ENCODE peak calls at places on chromosomes 13 and 19, in nine cellular contexts. One of them, this sample, is unnamed. For H3K27me3, the result is how much of the 10 kb centered on the place peaks cover.

GRCh38 chr19:16325161-16325527 is 518 bp downstream of the KLF2 start:
- DNase-seq in GM23338: peak
- DNase-seq in left ventricle myocardium inferior: peak
- DNase-seq in uterus: no peak
- DNase-seq in hepatocyte: peak
- DNase-seq in cardiac muscle cell: no peak
- DNase-seq in BE2C: peak
- DNase-seq in right lobe of liver: peak
- DNase-seq in PC-9: no peak
- DNase-seq in this sample: peak

GRCh38 chr13:44470623-44471562 is 97.3 kb downstream of the SERP2 start:
- DNase-seq in cardiac muscle cell: peak
- DNase-seq in left ventricle myocardium inferior: no peak
- DNase-seq in uterus: no peak
- DNase-seq in GM23338: peak
- DNase-seq in hepatocyte: peak
- DNase-seq in right lobe of liver: no peak
- DNase-seq in BE2C: no peak
- DNase-seq in PC-9: no peak
- DNase-seq in this sample: no peak

GRCh38 chr13:51760592-51760991 is 43.4 kb downstream of the DHRS12 start:
- DNase-seq in GM23338: no peak
- DNase-seq in cardiac muscle cell: no peak
- DNase-seq in BE2C: no peak
- DNase-seq in hepatocyte: no peak
- DNase-seq in right lobe of liver: no peak
- DNase-seq in uterus: no peak
- DNase-seq in PC-9: no peak
- DNase-seq in left ventricle myocardium inferior: no peak
- DNase-seq in this sample: no peak

GRCh38 chr19:42334697-42335373 is 9.4 kb downstream of the MEGF8 start:
- DNase-seq in GM23338: no peak
- DNase-seq in hepatocyte: no peak
- DNase-seq in right lobe of liver: no peak
- DNase-seq in uterus: no peak
- DNase-seq in left ventricle myocardium inferior: no peak
- DNase-seq in PC-9: no peak
- DNase-seq in BE2C: no peak
- DNase-seq in cardiac muscle cell: no peak
- DNase-seq in this sample: no peak

GRCh38 chr19:46624958-46625661 is at the start of gene PTGIR:
- DNase-seq in BE2C: no peak
- DNase-seq in hepatocyte: peak
- DNase-seq in right lobe of liver: no peak
- DNase-seq in uterus: peak
- DNase-seq in GM23338: peak
- DNase-seq in PC-9: no peak
- DNase-seq in left ventricle myocardium inferior: peak
- DNase-seq in cardiac muscle cell: peak
- DNase-seq in this sample: no peak

GRCh38 chr13:20565120-20565736 is 1.7 kb upstream of the IFT88 start:
- DNase-seq in right lobe of liver: no peak
- DNase-seq in BE2C: no peak
- DNase-seq in GM23338: peak
- DNase-seq in uterus: no peak
- DNase-seq in PC-9: peak
- DNase-seq in cardiac muscle cell: no peak
- DNase-seq in left ventricle myocardium inferior: no peak
- DNase-seq in hepatocyte: no peak
- DNase-seq in this sample: no peak

GRCh38 chr19:17686592-17687042 is 1.5 kb downstream of the UNC13A start:
- DNase-seq in GM23338: peak
- DNase-seq in left ventricle myocardium inferior: peak
- DNase-seq in BE2C: peak
- DNase-seq in hepatocyte: peak
- DNase-seq in right lobe of liver: no peak
- DNase-seq in PC-9: no peak
- DNase-seq in cardiac muscle cell: peak
- DNase-seq in uterus: no peak
- DNase-seq in this sample: no peak

GRCh38 chr19:58318297-58318696 is 8.5 kb upstream of the ZSCAN22 start:
- DNase-seq in left ventricle myocardium inferior: no peak
- DNase-seq in GM23338: no peak
- DNase-seq in right lobe of liver: no peak
- DNase-seq in uterus: no peak
- DNase-seq in PC-9: no peak
- DNase-seq in hepatocyte: peak
- DNase-seq in BE2C: no peak
- DNase-seq in cardiac muscle cell: no peak
- DNase-seq in this sample: no peak

GRCh38 chr13:99218969-99219368 is 18.3 kb downstream of the UBAC2 start:
- DNase-seq in GM23338: no peak
- DNase-seq in uterus: no peak
- DNase-seq in BE2C: no peak
- DNase-seq in cardiac muscle cell: no peak
- DNase-seq in left ventricle myocardium inferior: no peak
- DNase-seq in hepatocyte: no peak
- DNase-seq in PC-9: no peak
- DNase-seq in right lobe of liver: no peak
- DNase-seq in this sample: no peak

GRCh38 chr19:34495416-34495815 is 13.9 kb downstream of the WTIP start:
- DNase-seq in right lobe of liver: no peak
- DNase-seq in left ventricle myocardium inferior: peak
- DNase-seq in hepatocyte: no peak
- DNase-seq in BE2C: no peak
- DNase-seq in GM23338: no peak
- DNase-seq in PC-9: no peak
- DNase-seq in uterus: no peak
- DNase-seq in cardiac muscle cell: no peak
- DNase-seq in this sample: no peak

GRCh38 chr19:16825312-16826168 is 3.7 kb upstream of the SIN3B start:
- DNase-seq in BE2C: peak
- DNase-seq in PC-9: no peak
- DNase-seq in cardiac muscle cell: peak
- DNase-seq in uterus: peak
- DNase-seq in right lobe of liver: peak
- DNase-seq in hepatocyte: peak
- DNase-seq in left ventricle myocardium inferior: peak
- DNase-seq in GM23338: peak
- DNase-seq in this sample: no peak

DNA sequence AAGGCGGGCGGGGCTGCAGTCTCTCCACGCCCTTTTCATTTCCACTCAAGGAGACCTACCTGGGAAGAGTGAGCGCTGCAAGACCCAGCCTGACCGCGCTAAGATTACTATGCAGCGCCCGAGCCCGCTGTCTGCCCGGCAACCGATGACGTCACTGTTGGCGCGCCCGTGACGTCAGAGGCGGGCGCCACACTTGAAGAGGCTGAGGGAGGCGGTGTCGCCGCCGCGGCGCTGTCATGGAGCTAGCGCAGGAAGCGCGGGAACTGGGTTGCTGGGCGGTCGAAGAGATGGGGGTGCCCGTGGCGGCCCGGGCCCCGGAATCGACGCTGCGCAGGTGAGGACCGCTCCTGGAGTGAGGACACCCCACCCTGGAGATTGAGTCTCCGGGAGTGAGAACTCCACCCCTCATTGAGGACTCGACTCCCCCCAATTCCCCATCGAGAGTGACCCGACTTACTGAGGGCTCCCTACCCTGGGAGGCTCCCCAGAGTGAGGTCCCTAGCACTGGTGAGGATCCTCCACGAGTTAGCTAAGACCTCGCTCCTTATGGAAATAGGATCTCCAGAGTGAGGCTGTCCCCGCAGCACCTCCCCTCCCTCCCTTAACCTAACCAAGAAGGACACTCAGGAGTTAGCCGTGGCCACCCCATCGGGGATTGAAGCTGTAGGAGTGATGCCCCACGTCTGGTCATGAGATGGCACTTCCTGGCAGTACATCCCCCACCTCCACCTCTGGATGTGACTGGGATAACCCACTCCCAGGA is at the start of gene HAUS5:
- DNase-seq in uterus: peak
- DNase-seq in hepatocyte: peak
- DNase-seq in left ventricle myocardium inferior: peak
- DNase-seq in BE2C: peak
- DNase-seq in right lobe of liver: peak
- DNase-seq in GM23338: peak
- DNase-seq in cardiac muscle cell: peak
- DNase-seq in PC-9: peak
- DNase-seq in this sample: peak
- TF ChIP-seq CTCF in uterus: no peak
- TF ChIP-seq CTCF in hepatocyte: no peak
- TF ChIP-seq CTCF in left ventricle myocardium inferior: no peak
- TF ChIP-seq CTCF in BE2C: peak
- TF ChIP-seq CTCF in right lobe of liver: no peak
- TF ChIP-seq CTCF in GM23338: no peak
- TF ChIP-seq CTCF in cardiac muscle cell: no peak
- TF ChIP-seq CTCF in PC-9: no peak
- TF ChIP-seq CTCF in this sample: no peak

GRCh38 chr13:112097770-112098169 is 30.8 kb downstream of the SOX1 start:
- DNase-seq in left ventricle myocardium inferior: no peak
- DNase-seq in cardiac muscle cell: no peak
- DNase-seq in right lobe of liver: no peak
- DNase-seq in BE2C: no peak
- DNase-seq in GM23338: no peak
- DNase-seq in hepatocyte: no peak
- DNase-seq in PC-9: no peak
- DNase-seq in uterus: no peak
- DNase-seq in this sample: no peak

GRCh38 chr13:112095354-112095753 is 28.4 kb downstream of the SOX1 start:
- DNase-seq in right lobe of liver: no peak
- DNase-seq in cardiac muscle cell: no peak
- DNase-seq in GM23338: no peak
- DNase-seq in uterus: no peak
- DNase-seq in left ventricle myocardium inferior: no peak
- DNase-seq in BE2C: no peak
- DNase-seq in PC-9: no peak
- DNase-seq in hepatocyte: no peak
- DNase-seq in this sample: no peak

GRCh38 chr13:112101360-112101930 is 34.5 kb downstream of the SOX1 start:
- DNase-seq in uterus: no peak
- DNase-seq in right lobe of liver: no peak
- DNase-seq in BE2C: no peak
- DNase-seq in hepatocyte: no peak
- DNase-seq in PC-9: no peak
- DNase-seq in cardiac muscle cell: no peak
- DNase-seq in left ventricle myocardium inferior: no peak
- DNase-seq in GM23338: no peak
- DNase-seq in this sample: no peak

GRCh38 chr13:112096959-112097358 is 30.0 kb downstream of the SOX1 start:
- DNase-seq in right lobe of liver: no peak
- DNase-seq in cardiac muscle cell: no peak
- DNase-seq in hepatocyte: no peak
- DNase-seq in GM23338: no peak
- DNase-seq in BE2C: no peak
- DNase-seq in PC-9: no peak
- DNase-seq in left ventricle myocardium inferior: no peak
- DNase-seq in uterus: no peak
- DNase-seq in this sample: no peak

DNA sequence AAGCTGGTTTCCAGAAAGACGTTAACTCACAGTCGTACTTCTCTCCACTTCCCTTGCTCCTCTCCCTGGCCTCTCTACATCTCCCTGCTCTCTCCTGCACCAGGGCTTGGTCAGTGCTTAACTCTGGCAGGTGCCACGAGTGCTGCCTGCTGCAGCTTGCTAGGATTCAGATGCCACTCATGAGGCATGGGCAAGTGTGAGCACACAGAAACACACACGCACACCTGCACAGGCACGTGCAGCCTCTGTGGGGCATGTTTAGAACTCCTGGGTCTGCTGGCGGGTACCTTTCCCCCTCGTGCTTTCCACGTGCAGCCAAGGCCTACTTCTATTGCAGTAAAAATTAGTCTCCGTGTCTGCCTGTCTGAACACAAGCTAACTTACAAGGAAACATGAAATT is 31.8 kb downstream of the SOX1 start:
- DNase-seq in right lobe of liver: no peak
- DNase-seq in left ventricle myocardium inferior: no peak
- DNase-seq in cardiac muscle cell: no peak
- DNase-seq in hepatocyte: no peak
- DNase-seq in uterus: no peak
- DNase-seq in PC-9: no peak
- DNase-seq in GM23338: no peak
- DNase-seq in BE2C: no peak
- DNase-seq in this sample: no peak
- H3K27me3 ChIP-seq in right lobe of liver: under half
- H3K27me3 ChIP-seq in left ventricle myocardium inferior: half or more
- H3K27me3 ChIP-seq in cardiac muscle cell: half or more
- H3K27me3 ChIP-seq in hepatocyte: half or more
- H3K27me3 ChIP-seq in uterus: under half
- H3K27me3 ChIP-seq in PC-9: half or more
- H3K27me3 ChIP-seq in GM23338: under half
- H3K27me3 ChIP-seq in BE2C: half or more
- H3K27me3 ChIP-seq in this sample: under half

GRCh38 chr13:74287672-74288169 is 153.5 kb upstream of the KLF12 start:
- DNase-seq in hepatocyte: peak
- DNase-seq in PC-9: no peak
- DNase-seq in BE2C: peak
- DNase-seq in left ventricle myocardium inferior: peak
- DNase-seq in right lobe of liver: peak
- DNase-seq in uterus: peak
- DNase-seq in GM23338: peak
- DNase-seq in cardiac muscle cell: peak
- DNase-seq in this sample: peak
- H3K4me3 ChIP-seq in hepatocyte: no peak
- H3K4me3 ChIP-seq in PC-9: no peak
- H3K4me3 ChIP-seq in BE2C: peak
- H3K4me3 ChIP-seq in left ventricle myocardium inferior: peak
- H3K4me3 ChIP-seq in right lobe of liver: peak
- H3K4me3 ChIP-seq in uterus: no peak
- H3K4me3 ChIP-seq in GM23338: peak
- H3K4me3 ChIP-seq in cardiac muscle cell: no peak
- H3K4me3 ChIP-seq in this sample: no peak

GRCh38 chr19:49939721-49940481 is 10.6 kb upstream of the NUP62 start:
- DNase-seq in BE2C: no peak
- DNase-seq in right lobe of liver: no peak
- DNase-seq in PC-9: no peak
- DNase-seq in uterus: no peak
- DNase-seq in cardiac muscle cell: no peak
- DNase-seq in left ventricle myocardium inferior: no peak
- DNase-seq in GM23338: peak
- DNase-seq in hepatocyte: no peak
- DNase-seq in this sample: no peak

GRCh38 chr19:49946415-49946814 is 14.6 kb downstream of the SIGLEC11 start:
- DNase-seq in BE2C: no peak
- DNase-seq in GM23338: peak
- DNase-seq in PC-9: no peak
- DNase-seq in hepatocyte: no peak
- DNase-seq in cardiac muscle cell: no peak
- DNase-seq in uterus: no peak
- DNase-seq in left ventricle myocardium inferior: no peak
- DNase-seq in right lobe of liver: no peak
- DNase-seq in this sample: no peak

GRCh38 chr19:49936549-49936948 is 7.2 kb upstream of the NUP62 start:
- DNase-seq in right lobe of liver: no peak
- DNase-seq in BE2C: no peak
- DNase-seq in GM23338: no peak
- DNase-seq in cardiac muscle cell: no peak
- DNase-seq in PC-9: no peak
- DNase-seq in left ventricle myocardium inferior: no peak
- DNase-seq in uterus: no peak
- DNase-seq in hepatocyte: no peak
- DNase-seq in this sample: no peak

GRCh38 chr19:49938662-49939061 is 9.4 kb upstream of the NUP62 start:
- DNase-seq in GM23338: no peak
- DNase-seq in left ventricle myocardium inferior: no peak
- DNase-seq in PC-9: no peak
- DNase-seq in BE2C: no peak
- DNase-seq in cardiac muscle cell: no peak
- DNase-seq in uterus: no peak
- DNase-seq in hepatocyte: no peak
- DNase-seq in right lobe of liver: no peak
- DNase-seq in this sample: no peak

GRCh38 chr19:49940482-49940791 is 11.1 kb upstream of the NUP62 start:
- DNase-seq in PC-9: no peak
- DNase-seq in right lobe of liver: no peak
- DNase-seq in BE2C: no peak
- DNase-seq in uterus: no peak
- DNase-seq in hepatocyte: no peak
- DNase-seq in left ventricle myocardium inferior: no peak
- DNase-seq in GM23338: no peak
- DNase-seq in cardiac muscle cell: no peak
- DNase-seq in this sample: no peak
- TF ChIP-seq CTCF in PC-9: no peak
- TF ChIP-seq CTCF in right lobe of liver: no peak
- TF ChIP-seq CTCF in BE2C: no peak
- TF ChIP-seq CTCF in uterus: no peak
- TF ChIP-seq CTCF in hepatocyte: no peak
- TF ChIP-seq CTCF in left ventricle myocardium inferior: no peak
- TF ChIP-seq CTCF in GM23338: no peak
- TF ChIP-seq CTCF in cardiac muscle cell: no peak
- TF ChIP-seq CTCF in this sample: no peak